ENCODE peak calls at places on chromosomes 1 and 21, in five cellular contexts. One of them, this sample, is unnamed.

GRCh38 chr1:15349133-15349532 is 60.6 kb upstream of the EFHD2 start:
- DNase-seq in suprapubic skin: no peak
- DNase-seq in naive thymus-derived CD4-positive, alpha-beta T cell: no peak
- DNase-seq in uterus: no peak
- DNase-seq in fibroblast of lung: no peak
- DNase-seq in this sample: no peak

GRCh38 chr1:201945157-201945556 is 1.2 kb downstream of the LMOD1 start:
- DNase-seq in naive thymus-derived CD4-positive, alpha-beta T cell: no peak
- DNase-seq in suprapubic skin: no peak
- DNase-seq in uterus: no peak
- DNase-seq in fibroblast of lung: no peak
- DNase-seq in this sample: no peak

GRCh38 chr1:15975358-15975804 is 520 bp downstream of the ZBTB17 start:
- DNase-seq in uterus: no peak
- DNase-seq in suprapubic skin: no peak
- DNase-seq in naive thymus-derived CD4-positive, alpha-beta T cell: no peak
- DNase-seq in fibroblast of lung: peak; percentile 59
- DNase-seq in this sample: peak; percentile 65

GRCh38 chr1:55378582-55378981 is 163.4 kb upstream of the USP24 start:
- DNase-seq in suprapubic skin: no peak
- DNase-seq in uterus: peak; percentile 31
- DNase-seq in fibroblast of lung: peak; percentile 64
- DNase-seq in naive thymus-derived CD4-positive, alpha-beta T cell: no peak
- DNase-seq in this sample: peak; percentile 9

GRCh38 chr21:42672699-42673458 is 19.5 kb downstream of the PDE9A start:
- DNase-seq in suprapubic skin: no peak
- DNase-seq in fibroblast of lung: peak; percentile 89
- DNase-seq in naive thymus-derived CD4-positive, alpha-beta T cell: no peak
- DNase-seq in uterus: no peak
- DNase-seq in this sample: no peak

GRCh38 chr1:158461534-158461933 is at the start of gene OR10K1:
- DNase-seq in naive thymus-derived CD4-positive, alpha-beta T cell: no peak
- DNase-seq in fibroblast of lung: no peak
- DNase-seq in suprapubic skin: no peak
- DNase-seq in uterus: no peak
- DNase-seq in this sample: no peak

GRCh38 chr1:6889875-6890480 is 104.7 kb downstream of the CAMTA1 start:
- DNase-seq in fibroblast of lung: peak; percentile 42
- DNase-seq in uterus: no peak
- DNase-seq in naive thymus-derived CD4-positive, alpha-beta T cell: peak; percentile 23
- DNase-seq in suprapubic skin: no peak
- DNase-seq in this sample: peak; percentile 47

GRCh38 chr1:67945733-67946374 is 104.6 kb downstream of the DIRAS3 start:
- DNase-seq in uterus: no peak
- DNase-seq in naive thymus-derived CD4-positive, alpha-beta T cell: no peak
- DNase-seq in suprapubic skin: no peak
- DNase-seq in fibroblast of lung: peak; percentile 55
- DNase-seq in this sample: no peak

GRCh38 chr1:234139966-234140365 is 233.3 kb upstream of the COA6 start:
- DNase-seq in fibroblast of lung: peak; percentile 97
- DNase-seq in uterus: no peak
- DNase-seq in naive thymus-derived CD4-positive, alpha-beta T cell: no peak
- DNase-seq in suprapubic skin: no peak
- DNase-seq in this sample: peak; percentile 88

GRCh38 chr1:37755290-37755689 is 9.6 kb downstream of the EPHA10 start:
- DNase-seq in naive thymus-derived CD4-positive, alpha-beta T cell: no peak
- DNase-seq in suprapubic skin: no peak
- DNase-seq in fibroblast of lung: no peak
- DNase-seq in uterus: no peak
- DNase-seq in this sample: no peak

GRCh38 chr1:220225957-220226356 is 46.3 kb downstream of the RAB3GAP2 start:
- DNase-seq in naive thymus-derived CD4-positive, alpha-beta T cell: no peak
- DNase-seq in suprapubic skin: no peak
- DNase-seq in uterus: no peak
- DNase-seq in fibroblast of lung: no peak
- DNase-seq in this sample: no peak

GRCh38 chr21:46098303-46099141 is 610 bp downstream of the COL6A2 start:
- DNase-seq in fibroblast of lung: no peak
- DNase-seq in naive thymus-derived CD4-positive, alpha-beta T cell: no peak
- DNase-seq in uterus: peak; percentile 51
- DNase-seq in suprapubic skin: peak; percentile 73
- DNase-seq in this sample: peak; percentile 62

GRCh38 chr1:198929111-198929604 is 290.3 kb downstream of the PTPRC start:
- DNase-seq in naive thymus-derived CD4-positive, alpha-beta T cell: no peak
- DNase-seq in uterus: no peak
- DNase-seq in fibroblast of lung: no peak
- DNase-seq in suprapubic skin: no peak
- DNase-seq in this sample: no peak

GRCh38 chr1:212692774-212693644 is 6.6 kb downstream of the BATF3 start:
- DNase-seq in uterus: no peak
- DNase-seq in fibroblast of lung: peak; percentile 49
- DNase-seq in suprapubic skin: no peak
- DNase-seq in naive thymus-derived CD4-positive, alpha-beta T cell: no peak
- DNase-seq in this sample: peak; percentile 16

GRCh38 chr1:29460211-29460610 is 223.9 kb downstream of the PTPRU start:
- DNase-seq in naive thymus-derived CD4-positive, alpha-beta T cell: no peak
- DNase-seq in uterus: no peak
- DNase-seq in suprapubic skin: peak; percentile 32
- DNase-seq in fibroblast of lung: no peak
- DNase-seq in this sample: no peak

GRCh38 chr21:42564561-42564971 is 50.9 kb downstream of the SLC37A1 start:
- DNase-seq in fibroblast of lung: no peak
- DNase-seq in uterus: peak; percentile 3
- DNase-seq in suprapubic skin: peak; percentile 54
- DNase-seq in naive thymus-derived CD4-positive, alpha-beta T cell: no peak
- DNase-seq in this sample: no peak

GRCh38 chr1:8742022-8742924 is 75.2 kb downstream of the RERE start:
- DNase-seq in naive thymus-derived CD4-positive, alpha-beta T cell: no peak
- DNase-seq in uterus: no peak
- DNase-seq in fibroblast of lung: no peak
- DNase-seq in suprapubic skin: no peak
- DNase-seq in this sample: no peak

GRCh38 chr1:203520315-203520714 is 26.4 kb downstream of the OPTC start:
- DNase-seq in naive thymus-derived CD4-positive, alpha-beta T cell: no peak
- DNase-seq in uterus: peak; percentile 55
- DNase-seq in fibroblast of lung: peak; percentile 40
- DNase-seq in suprapubic skin: no peak
- DNase-seq in this sample: peak; percentile 60

GRCh38 chr21:37243961-37244360 is 23.2 kb downstream of the VPS26C start:
- DNase-seq in uterus: no peak
- DNase-seq in suprapubic skin: no peak
- DNase-seq in fibroblast of lung: no peak
- DNase-seq in naive thymus-derived CD4-positive, alpha-beta T cell: no peak
- DNase-seq in this sample: no peak

GRCh38 chr21:14918542-14918941 is 146.3 kb downstream of the NRIP1 start:
- DNase-seq in uterus: no peak
- DNase-seq in suprapubic skin: no peak
- DNase-seq in naive thymus-derived CD4-positive, alpha-beta T cell: no peak
- DNase-seq in fibroblast of lung: no peak
- DNase-seq in this sample: no peak

GRCh38 chr1:62687421-62687902 is 724 bp downstream of the DOCK7 start:
- DNase-seq in uterus: peak; percentile 18
- DNase-seq in fibroblast of lung: peak; percentile 45
- DNase-seq in naive thymus-derived CD4-positive, alpha-beta T cell: peak; percentile 31
- DNase-seq in suprapubic skin: peak; percentile 69
- DNase-seq in this sample: peak; percentile 45

GRCh38 chr1:199780948-199781347 is 246.6 kb upstream of the NR5A2 start:
- DNase-seq in naive thymus-derived CD4-positive, alpha-beta T cell: no peak
- DNase-seq in uterus: no peak
- DNase-seq in suprapubic skin: no peak
- DNase-seq in fibroblast of lung: peak; percentile 61
- DNase-seq in this sample: no peak

GRCh38 chr1:224368409-224368808 is 11.7 kb downstream of the CNIH4 start:
- DNase-seq in naive thymus-derived CD4-positive, alpha-beta T cell: no peak
- DNase-seq in fibroblast of lung: peak; percentile 33
- DNase-seq in suprapubic skin: no peak
- DNase-seq in uterus: no peak
- DNase-seq in this sample: no peak

GRCh38 chr1:73327180-73327793 is 870.7 kb downstream of the LRRIQ3 start:
- DNase-seq in suprapubic skin: no peak
- DNase-seq in naive thymus-derived CD4-positive, alpha-beta T cell: no peak
- DNase-seq in fibroblast of lung: no peak
- DNase-seq in uterus: no peak
- DNase-seq in this sample: no peak

GRCh38 chr1:180919183-180919700 is 6.5 kb downstream of the KIAA1614 start:
- DNase-seq in uterus: no peak
- DNase-seq in fibroblast of lung: no peak
- DNase-seq in naive thymus-derived CD4-positive, alpha-beta T cell: no peak
- DNase-seq in suprapubic skin: no peak
- DNase-seq in this sample: no peak

GRCh38 chr1:233331676-233332519 is 4.4 kb downstream of the MAP3K21 start:
- DNase-seq in uterus: no peak
- DNase-seq in fibroblast of lung: no peak
- DNase-seq in suprapubic skin: no peak
- DNase-seq in naive thymus-derived CD4-positive, alpha-beta T cell: no peak
- DNase-seq in this sample: no peak

GRCh38 chr1:28416509-28417194 is 47.1 kb downstream of the PHACTR4 start:
- DNase-seq in uterus: no peak
- DNase-seq in naive thymus-derived CD4-positive, alpha-beta T cell: no peak
- DNase-seq in fibroblast of lung: peak; percentile 26
- DNase-seq in suprapubic skin: no peak
- DNase-seq in this sample: no peak

GRCh38 chr1:180743868-180744267 is 112.0 kb downstream of the XPR1 start:
- DNase-seq in suprapubic skin: no peak
- DNase-seq in fibroblast of lung: no peak
- DNase-seq in uterus: no peak
- DNase-seq in naive thymus-derived CD4-positive, alpha-beta T cell: no peak
- DNase-seq in this sample: no peak

GRCh38 chr1:68801440-68801839 is 304.6 kb upstream of the DEPDC1 start:
- DNase-seq in naive thymus-derived CD4-positive, alpha-beta T cell: no peak
- DNase-seq in uterus: no peak
- DNase-seq in fibroblast of lung: no peak
- DNase-seq in suprapubic skin: no peak
- DNase-seq in this sample: no peak

GRCh38 chr1:232915212-232915611 is 35.2 kb upstream of the NTPCR start:
- DNase-seq in fibroblast of lung: no peak
- DNase-seq in uterus: no peak
- DNase-seq in suprapubic skin: no peak
- DNase-seq in naive thymus-derived CD4-positive, alpha-beta T cell: no peak
- DNase-seq in this sample: no peak

GRCh38 chr1:205600085-205600484 is 31.7 kb downstream of the ELK4 start:
- DNase-seq in uterus: no peak
- DNase-seq in fibroblast of lung: peak; percentile 81
- DNase-seq in naive thymus-derived CD4-positive, alpha-beta T cell: no peak
- DNase-seq in suprapubic skin: no peak
- DNase-seq in this sample: peak; percentile 61

GRCh38 chr1:107829083-107829771 is 135.8 kb downstream of the VAV3 start:
- DNase-seq in naive thymus-derived CD4-positive, alpha-beta T cell: no peak
- DNase-seq in suprapubic skin: no peak
- DNase-seq in uterus: no peak
- DNase-seq in fibroblast of lung: peak; percentile 48
- DNase-seq in this sample: no peak

GRCh38 chr1:198265073-198265661 is 108.4 kb downstream of the NEK7 start:
- DNase-seq in naive thymus-derived CD4-positive, alpha-beta T cell: no peak
- DNase-seq in uterus: no peak
- DNase-seq in fibroblast of lung: peak; percentile 59
- DNase-seq in suprapubic skin: no peak
- DNase-seq in this sample: no peak

DNA sequence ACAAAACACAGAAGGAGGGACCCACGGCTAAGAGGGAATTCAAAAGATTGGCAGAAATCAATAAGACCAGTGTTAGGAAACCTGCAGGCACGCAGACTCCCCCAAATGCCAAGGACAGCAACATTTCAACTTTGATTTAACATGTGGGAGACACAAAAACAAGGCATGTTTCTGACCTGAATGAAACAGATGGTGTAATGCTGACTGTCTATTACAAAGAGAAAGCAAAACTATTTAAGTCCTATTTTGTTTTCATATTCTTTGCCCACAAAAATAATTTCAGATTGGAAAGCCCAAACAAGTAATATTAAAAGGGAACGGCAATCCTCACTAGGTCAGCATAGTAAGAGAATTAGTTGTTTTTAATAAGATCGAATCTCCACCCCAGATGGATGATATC is 107.9 kb downstream of the S1PR1 start:
- DNase-seq in uterus: no peak
- DNase-seq in naive thymus-derived CD4-positive, alpha-beta T cell: no peak
- DNase-seq in suprapubic skin: no peak
- DNase-seq in fibroblast of lung: no peak
- DNase-seq in this sample: no peak
- H3K36me3 ChIP-seq in uterus: no peaks in the 10 kb centered on the region
- H3K36me3 ChIP-seq in naive thymus-derived CD4-positive, alpha-beta T cell: no peaks in the 10 kb centered on the region
- H3K36me3 ChIP-seq in suprapubic skin: no peaks in the 10 kb centered on the region
- H3K36me3 ChIP-seq in fibroblast of lung: no peaks in the 10 kb centered on the region
- H3K36me3 ChIP-seq in this sample: no peaks in the 10 kb centered on the region

GRCh38 chr1:179334440-179334839 is 31.3 kb upstream of the AXDND1 start:
- DNase-seq in naive thymus-derived CD4-positive, alpha-beta T cell: no peak
- DNase-seq in fibroblast of lung: no peak
- DNase-seq in suprapubic skin: no peak
- DNase-seq in uterus: no peak
- DNase-seq in this sample: no peak
- H3K36me3 ChIP-seq in naive thymus-derived CD4-positive, alpha-beta T cell: peaks cover 3% of the 10 kb centered on the region
- H3K36me3 ChIP-seq in fibroblast of lung: peaks cover 2% of the 10 kb centered on the region
- H3K36me3 ChIP-seq in suprapubic skin: peaks cover 9% of the 10 kb centered on the region
- H3K36me3 ChIP-seq in uterus: no peaks in the 10 kb centered on the region
- H3K36me3 ChIP-seq in this sample: peaks cover 13% of the 10 kb centered on the region

DNA sequence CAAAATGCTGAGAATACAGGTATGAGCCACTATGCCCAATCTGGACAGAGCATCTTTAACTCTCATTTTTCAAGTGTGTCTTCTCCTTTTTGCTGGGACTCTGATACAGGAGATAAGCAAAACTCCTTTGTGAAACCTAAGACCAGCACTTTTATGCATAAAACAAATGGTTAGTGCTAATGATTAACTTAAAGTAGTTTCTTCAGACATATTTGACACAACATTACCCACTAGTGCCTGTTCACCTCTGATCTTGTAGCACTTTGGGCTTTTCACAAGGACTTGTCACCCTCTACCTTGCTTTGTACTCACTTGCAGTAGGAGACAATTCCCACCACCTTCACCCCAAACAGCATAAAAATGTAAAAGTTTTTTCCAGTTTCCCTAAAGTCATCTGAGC is 216.3 kb downstream of the RGS7 start:
- DNase-seq in suprapubic skin: no peak
- DNase-seq in fibroblast of lung: no peak
- DNase-seq in uterus: no peak
- DNase-seq in naive thymus-derived CD4-positive, alpha-beta T cell: no peak
- DNase-seq in this sample: no peak
- H3K36me3 ChIP-seq in suprapubic skin: no peaks in the 10 kb centered on the region
- H3K36me3 ChIP-seq in fibroblast of lung: no peaks in the 10 kb centered on the region
- H3K36me3 ChIP-seq in uterus: no peaks in the 10 kb centered on the region
- H3K36me3 ChIP-seq in naive thymus-derived CD4-positive, alpha-beta T cell: no peaks in the 10 kb centered on the region
- H3K36me3 ChIP-seq in this sample: no peaks in the 10 kb centered on the region

DNA sequence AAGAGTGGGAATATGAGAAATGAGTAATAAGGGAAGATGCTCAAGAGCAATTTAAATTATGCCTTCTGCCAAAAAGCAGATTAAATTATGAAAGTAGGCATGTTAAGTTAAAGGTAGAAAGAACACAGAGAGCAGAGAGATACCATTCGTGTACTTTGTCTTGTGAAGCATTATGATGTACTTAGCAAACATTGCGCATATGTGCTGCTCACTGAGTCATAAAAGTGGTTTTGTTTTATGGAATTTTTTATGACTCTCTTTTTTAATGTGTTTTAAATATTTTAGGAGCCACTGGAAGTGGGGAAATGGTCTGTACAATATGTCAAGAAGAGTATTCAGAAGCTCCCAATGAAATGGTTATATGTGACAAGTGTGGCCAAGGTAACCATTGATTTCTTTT is 35.3 kb downstream of the MTF2 start:
- DNase-seq in fibroblast of lung: peak; percentile 3
- DNase-seq in naive thymus-derived CD4-positive, alpha-beta T cell: no peak
- DNase-seq in suprapubic skin: no peak
- DNase-seq in uterus: no peak
- DNase-seq in this sample: no peak
- H3K36me3 ChIP-seq in fibroblast of lung: no peaks in the 10 kb centered on the region
- H3K36me3 ChIP-seq in naive thymus-derived CD4-positive, alpha-beta T cell: peaks cover 20% of the 10 kb centered on the region
- H3K36me3 ChIP-seq in suprapubic skin: peaks cover 21% of the 10 kb centered on the region
- H3K36me3 ChIP-seq in uterus: no peaks in the 10 kb centered on the region
- H3K36me3 ChIP-seq in this sample: peaks cover 37% of the 10 kb centered on the region

GRCh38 chr1:70431874-70432273 is 20.8 kb downstream of the CTH start:
- DNase-seq in fibroblast of lung: no peak
- DNase-seq in naive thymus-derived CD4-positive, alpha-beta T cell: no peak
- DNase-seq in uterus: no peak
- DNase-seq in suprapubic skin: no peak
- DNase-seq in this sample: no peak
- H3K36me3 ChIP-seq in fibroblast of lung: no peaks in the 10 kb centered on the region
- H3K36me3 ChIP-seq in naive thymus-derived CD4-positive, alpha-beta T cell: no peaks in the 10 kb centered on the region
- H3K36me3 ChIP-seq in uterus: no peaks in the 10 kb centered on the region
- H3K36me3 ChIP-seq in suprapubic skin: peaks cover 16% of the 10 kb centered on the region
- H3K36me3 ChIP-seq in this sample: no peaks in the 10 kb centered on the region

This sample was measured in MG63.